ENCODE peak calls at places on chromosomes 12 and 14, in five cellular contexts. C is tibial nerve, V is gastrocnemius medialis, L is AG10803, F is fibroblast of mammary gland. K is an unnamed sample.

GRCh38 chr12:55931317-55931779 is 386 bp downstream of the DGKA start:
- DNase-seq in C (no peak), V (no peak), L (no peak), F (no peak), K (no peak)

GRCh38 chr12:1875608-1876007 is 42.8 kb downstream of the CACNA2D4 start:
- DNase-seq in C (no peak), V (no peak), L (no peak), F (no peak), K (no peak)

GRCh38 chr14:89620436-89620835 is 203.4 kb upstream of the FOXN3 start:
- DNase-seq in C (no peak), V (no peak), L (no peak), F (no peak), K (no peak)

GRCh38 chr12:130422676-130423075 is 85.0 kb downstream of the PIWIL1 start:
- DNase-seq in C (no peak), V (no peak), L (no peak), F (no peak), K (no peak)

GRCh38 chr12:48356041-48356768 is 5.5 kb upstream of the ZNF641 start:
- DNase-seq in C (no peak), V (no peak), L (no peak), F (peak), K (no peak)

GRCh38 chr14:50718949-50719348 is 50.8 kb upstream of the SAV1 start:
- DNase-seq in C (no peak), V (no peak), L (no peak), F (no peak), K (no peak)

GRCh38 chr12:70040141-70040540 is 203.1 kb upstream of the CNOT2 start:
- DNase-seq in C (no peak), V (no peak), L (peak), F (peak), K (no peak)

GRCh38 chr14:58298477-58298879 is at the start of gene ARID4A:
- DNase-seq in C (peak), V (no peak), L (peak), F (no peak), K (peak)

GRCh38 chr12:69440016-69440415 is 30.2 kb upstream of the FRS2 start:
- DNase-seq in C (no peak), V (no peak), L (no peak), F (no peak), K (no peak)

GRCh38 chr14:102272392-102272791 is 32.6 kb downstream of the MOK start:
- DNase-seq in C (no peak), V (no peak), L (peak), F (peak), K (no peak)

GRCh38 chr12:128724468-128725046 is 99.2 kb downstream of the SLC15A4 start:
- DNase-seq in C (no peak), V (no peak), L (no peak), F (no peak), K (no peak)

GRCh38 chr12:4518106-4518728 is 20.5 kb upstream of the RAD51AP1 start:
- DNase-seq in C (no peak), V (no peak), L (peak), F (peak), K (no peak)

GRCh38 chr12:106883421-106883820 is 72.3 kb upstream of the TMEM263 start:
- DNase-seq in C (no peak), V (no peak), L (peak), F (peak), K (no peak)

GRCh38 chr12:69508581-69508980 is 38.4 kb downstream of the FRS2 start:
- DNase-seq in C (no peak), V (no peak), L (no peak), F (no peak), K (no peak)

GRCh38 chr14:74978416-74978947 is 23.1 kb upstream of the PGF start:
- DNase-seq in C (no peak), V (no peak), L (no peak), F (no peak), K (no peak)

GRCh38 chr12:126404293-126404851 is 1339.1 kb downstream of the AACS start:
- DNase-seq in C (no peak), V (no peak), L (no peak), F (no peak), K (no peak)

GRCh38 chr12:28611501-28611900 is 421.2 kb downstream of the CCDC91 start:
- DNase-seq in C (no peak), V (no peak), L (no peak), F (no peak), K (no peak)

DNA sequence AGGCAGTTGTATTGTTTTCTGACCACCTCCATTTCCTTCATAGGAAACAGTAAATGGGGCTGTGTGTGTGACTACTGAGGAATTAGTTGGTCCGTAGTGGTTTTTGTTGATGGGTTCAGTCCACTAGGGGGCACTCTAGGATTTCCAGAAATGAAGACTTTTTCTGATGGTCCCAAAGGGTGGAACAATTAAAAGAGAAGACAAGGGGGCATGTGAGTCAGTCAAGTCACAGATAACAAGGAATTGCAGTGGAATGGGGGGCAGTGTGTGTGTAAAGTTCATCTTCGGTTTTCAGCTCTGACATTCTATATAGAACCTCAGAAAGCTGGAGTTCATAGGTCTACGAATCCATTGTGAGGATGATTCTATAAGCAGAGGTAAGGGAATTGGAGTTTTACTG is 186.6 kb upstream of the OR4E1 start:
- DNase-seq in C (no peak), V (no peak), L (no peak), F (peak), K (no peak)
- TF ChIP-seq CTCF in C (no peak), V (no peak), L (no peak), F (peak), K (peak)

DNA sequence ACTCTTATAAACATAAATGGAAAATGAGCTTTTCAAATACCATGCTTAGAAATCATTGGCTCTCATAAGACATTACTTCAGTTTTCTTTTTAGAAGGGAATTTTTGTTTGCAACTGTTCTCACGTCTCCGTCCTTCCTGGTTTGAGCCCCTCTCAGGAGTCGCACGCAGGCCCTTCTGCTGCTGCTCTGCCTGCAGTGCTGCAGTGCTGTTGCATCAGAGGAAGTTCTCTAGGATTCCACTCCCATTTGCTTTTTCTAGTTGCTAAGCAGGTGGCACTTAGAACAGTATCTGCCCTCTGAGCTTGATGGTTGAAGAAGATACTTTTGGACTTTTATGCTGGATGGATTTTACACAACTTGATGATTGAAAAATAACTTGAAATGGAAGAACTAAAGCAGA is 70.8 kb downstream of the SCN8A start:
- DNase-seq in C (no peak), V (no peak), L (peak), F (no peak), K (no peak)
- TF ChIP-seq CTCF in C (no peak), V (no peak), L (no peak), F (no peak), K (no peak)

DNA sequence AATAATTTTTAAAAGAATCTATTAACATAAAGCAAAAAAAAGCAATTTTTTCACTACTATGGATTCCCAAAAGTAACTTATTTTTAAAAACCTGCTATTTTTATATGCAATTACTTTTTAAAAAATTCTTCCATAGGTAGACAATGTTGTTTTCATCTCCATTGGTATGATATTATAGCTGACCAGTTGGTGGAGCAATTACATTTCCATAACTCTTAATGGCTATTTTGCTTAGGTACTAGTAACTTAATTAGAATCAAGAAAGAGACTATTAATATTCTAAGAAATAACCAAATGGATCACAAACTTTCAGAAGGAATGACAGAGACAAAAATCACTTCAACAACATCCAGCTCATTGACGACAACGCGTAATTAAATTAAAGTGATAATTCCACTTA is 64.7 kb upstream of the PTCSC3 start:
- DNase-seq in C (no peak), V (no peak), L (no peak), F (peak), K (no peak)
- TF ChIP-seq CTCF in C (no peak), V (no peak), L (no peak), F (peak), K (no peak)

DNA sequence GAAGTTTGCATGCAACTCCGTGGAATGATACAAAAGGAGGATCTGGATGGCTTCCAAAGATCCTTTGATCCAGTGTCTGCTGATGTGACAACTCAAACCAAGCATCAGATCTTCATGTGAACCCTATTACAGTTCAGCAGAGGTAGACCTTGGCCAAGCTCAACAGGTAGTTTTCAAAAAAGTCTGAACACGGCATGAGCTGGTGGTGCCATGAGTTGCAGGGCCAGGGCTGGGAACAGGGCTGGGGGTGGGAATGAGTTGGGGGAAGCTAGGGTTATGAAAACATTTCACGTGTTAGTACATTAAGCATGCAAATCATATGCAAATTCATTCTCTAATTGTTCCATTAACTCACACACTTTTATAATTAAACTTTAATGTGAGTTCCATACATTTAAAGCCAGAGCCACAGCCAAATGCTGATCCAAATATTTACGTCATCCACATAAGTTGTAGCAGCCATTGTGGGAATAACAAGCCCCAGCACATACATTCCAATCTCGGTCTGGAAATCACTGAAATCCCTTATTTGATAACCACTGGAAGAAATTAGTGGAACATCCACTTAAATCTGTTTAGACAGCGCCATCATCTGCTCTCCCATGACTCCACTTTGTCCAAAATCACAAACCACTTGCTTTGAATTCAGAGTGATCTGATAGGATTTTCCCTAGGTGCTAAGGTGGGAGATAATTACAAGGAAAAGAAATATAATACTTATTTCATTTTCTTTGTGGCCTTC is 158.5 kb downstream of the APAF1 start:
- DNase-seq in C (no peak), V (no peak), L (peak), F (peak), K (no peak)
- TF ChIP-seq CTCF in C (no peak), V (no peak), L (peak), F (no peak), K (no peak)

GRCh38 chr12:124734224-124734788 is 129.4 kb downstream of the SCARB1 start:
- DNase-seq in C (no peak), V (peak), L (no peak), F (no peak), K (no peak)
- TF ChIP-seq CTCF in C (no peak), V (no peak), L (no peak), F (no peak), K (no peak)

GRCh38 chr14:92225731-92226130 is 97.2 kb upstream of the SLC24A4 start:
- DNase-seq in C (no peak), V (no peak), L (no peak), F (no peak), K (no peak)

GRCh38 chr14:92223027-92223426 is 99.9 kb upstream of the SLC24A4 start:
- DNase-seq in C (no peak), V (no peak), L (no peak), F (no peak), K (no peak)

GRCh38 chr14:92224348-92224954 is 98.5 kb upstream of the SLC24A4 start:
- DNase-seq in C (no peak), V (no peak), L (peak), F (peak), K (no peak)
- TF ChIP-seq CTCF in C (no peak), V (no peak), L (no peak), F (no peak), K (no peak)

GRCh38 chr12:75876843-75877587 is 154.6 kb downstream of the PHLDA1 start:
- DNase-seq in C (no peak), V (no peak), L (no peak), F (no peak), K (no peak)

GRCh38 chr12:75874456-75874855 is 157.1 kb downstream of the PHLDA1 start:
- DNase-seq in C (no peak), V (no peak), L (no peak), F (no peak), K (no peak)

GRCh38 chr12:75878382-75878720 is 153.2 kb downstream of the PHLDA1 start:
- DNase-seq in C (no peak), V (no peak), L (peak), F (peak), K (no peak)

GRCh38 chr12:75881910-75882309 is 149.7 kb downstream of the PHLDA1 start:
- DNase-seq in C (no peak), V (no peak), L (no peak), F (no peak), K (no peak)

DNA sequence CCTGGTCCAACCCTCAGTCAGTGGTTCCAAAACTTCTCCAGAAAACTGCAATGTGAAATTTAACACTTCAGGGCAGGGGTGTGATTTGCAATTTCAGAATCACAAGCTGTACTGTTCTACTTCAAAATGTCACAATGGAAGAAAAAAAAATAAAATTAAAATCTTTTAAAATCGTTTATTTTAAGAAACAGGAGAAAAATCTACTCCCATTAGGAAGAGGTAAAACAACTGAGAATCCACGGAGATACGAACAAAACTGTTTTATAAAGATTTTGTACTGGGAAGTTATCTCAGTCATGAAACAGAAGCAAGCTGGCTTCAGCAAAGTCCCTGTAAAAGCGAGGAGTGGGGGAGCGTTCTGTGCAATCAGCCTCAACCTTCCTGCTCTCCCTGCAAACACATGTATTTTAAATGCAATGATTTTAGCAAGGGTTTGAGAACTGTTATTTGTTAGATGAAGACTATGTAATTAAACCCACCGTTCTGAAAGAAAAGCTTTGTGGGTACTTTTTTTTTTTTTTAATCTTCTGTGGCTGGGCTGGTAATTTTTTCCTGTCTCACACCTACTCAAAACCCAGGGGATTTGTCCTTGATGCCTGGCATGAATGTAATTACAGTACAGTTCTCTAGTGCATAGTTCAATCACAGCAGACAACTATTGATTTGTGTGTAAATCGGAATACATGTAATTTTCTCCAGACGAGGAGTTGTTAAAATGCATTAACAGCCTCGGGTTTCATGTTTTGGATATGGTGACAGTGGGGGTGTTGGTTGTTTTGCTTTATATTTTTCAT is 153.8 kb downstream of the PHLDA1 start:
- DNase-seq in C (no peak), V (no peak), L (no peak), F (no peak), K (no peak)
- TF ChIP-seq CTCF in C (no peak), V (no peak), L (no peak), F (no peak), K (no peak)

GRCh38 chr12:88242939-88243338 is 100.8 kb downstream of the TMTC3 start:
- DNase-seq in C (no peak), V (no peak), L (no peak), F (no peak), K (no peak)
- TF ChIP-seq CTCF in C (no peak), V (no peak), L (no peak), F (no peak), K (no peak)

DNA sequence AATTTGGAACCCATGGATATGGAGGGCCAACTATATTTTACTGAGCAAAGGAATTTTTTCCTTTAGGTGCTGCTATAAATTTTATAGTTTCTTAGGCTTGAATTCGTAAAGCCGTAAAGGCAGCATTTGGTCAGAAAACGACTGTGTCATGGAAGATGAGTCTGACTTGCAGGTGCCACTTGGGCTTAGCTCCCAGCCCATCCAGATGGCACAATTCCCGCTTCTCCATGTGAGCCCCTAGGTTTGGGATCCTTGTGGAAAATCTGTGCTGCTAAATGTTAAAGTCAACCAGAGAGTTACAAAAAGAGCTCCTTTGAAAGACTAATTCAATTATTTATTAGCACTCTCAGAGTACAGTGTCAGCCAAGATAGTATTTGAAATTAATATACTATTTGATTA is 120.1 kb upstream of the NPAS3 start:
- DNase-seq in C (no peak), V (no peak), L (no peak), F (no peak), K (no peak)
- TF ChIP-seq CTCF in C (no peak), V (no peak), L (no peak), F (no peak), K (no peak)

DNA sequence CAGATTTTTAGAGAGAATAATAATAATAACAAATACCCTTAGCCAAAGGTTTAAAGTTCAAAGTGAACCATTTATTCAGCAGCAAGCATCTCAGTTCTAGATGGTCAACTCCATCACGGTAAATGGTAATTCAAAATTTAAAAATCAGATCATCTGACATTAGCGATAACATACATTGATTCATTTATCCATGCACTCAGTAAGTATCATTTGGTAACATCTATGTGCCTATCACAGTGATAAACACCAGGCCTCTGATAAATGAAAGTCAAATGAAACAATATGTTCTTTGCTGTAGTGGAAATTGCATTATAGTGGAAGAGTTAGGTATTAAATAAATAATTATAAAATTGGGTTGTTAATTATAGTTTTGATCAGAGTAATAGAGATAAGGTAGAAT is 108.8 kb downstream of the CNTN1 start:
- DNase-seq in C (no peak), V (no peak), L (no peak), F (no peak), K (no peak)
- TF ChIP-seq CTCF in C (no peak), V (no peak), L (no peak), F (no peak), K (no peak)